ENCODE peak calls at places on chromosomes 6 and 20, in nine cellular contexts. One of them, this sample, is unnamed.
A peak's percentile ranks its signal among the peaks of the same experiment; 100 is the strongest.

GRCh38 chr20:8790442-8791074 is 278.3 kb upstream of the PLCB4 start:
- DNase-seq in NCI-H82: peak; percentile 70
- DNase-seq in iris pigment epithelial cell: peak; percentile 55
- DNase-seq in nephron progenitor cell: peak; percentile 39
- DNase-seq in Peyer's patch: no peak
- DNase-seq in T-cell: no peak
- DNase-seq in astrocyte of the hippocampus: peak; percentile 69
- DNase-seq in neural progenitor cell: peak; percentile 58
- DNase-seq in Calu3: peak; percentile 27
- DNase-seq in this sample: peak; percentile 54

GRCh38 chr20:14189794-14190402 is 147.5 kb downstream of the FLRT3 start:
- DNase-seq in Calu3: peak; percentile 12
- DNase-seq in nephron progenitor cell: no peak
- DNase-seq in astrocyte of the hippocampus: peak; percentile 57
- DNase-seq in NCI-H82: peak; percentile 67
- DNase-seq in Peyer's patch: no peak
- DNase-seq in T-cell: no peak
- DNase-seq in neural progenitor cell: peak; percentile 25
- DNase-seq in iris pigment epithelial cell: peak; percentile 39
- DNase-seq in this sample: peak; percentile 10

GRCh38 chr6:39964094-39964493 is 29.8 kb upstream of the MOCS1 start:
- DNase-seq in neural progenitor cell: no peak
- DNase-seq in Calu3: no peak
- DNase-seq in Peyer's patch: no peak
- DNase-seq in nephron progenitor cell: no peak
- DNase-seq in iris pigment epithelial cell: no peak
- DNase-seq in astrocyte of the hippocampus: no peak
- DNase-seq in NCI-H82: no peak
- DNase-seq in T-cell: no peak
- DNase-seq in this sample: no peak

GRCh38 chr6:170284126-170284773 is 6.6 kb downstream of the DLL1 start:
- DNase-seq in T-cell: peak; percentile 8
- DNase-seq in Peyer's patch: no peak
- DNase-seq in astrocyte of the hippocampus: no peak
- DNase-seq in neural progenitor cell: no peak
- DNase-seq in iris pigment epithelial cell: no peak
- DNase-seq in NCI-H82: no peak
- DNase-seq in nephron progenitor cell: no peak
- DNase-seq in Calu3: no peak
- DNase-seq in this sample: no peak

GRCh38 chr6:106033806-106034205 is 52.3 kb upstream of the PRDM1 start:
- DNase-seq in nephron progenitor cell: no peak
- DNase-seq in iris pigment epithelial cell: no peak
- DNase-seq in Calu3: no peak
- DNase-seq in astrocyte of the hippocampus: no peak
- DNase-seq in Peyer's patch: no peak
- DNase-seq in T-cell: no peak
- DNase-seq in NCI-H82: no peak
- DNase-seq in neural progenitor cell: no peak
- DNase-seq in this sample: no peak

GRCh38 chr6:159691133-159691962 is 1.7 kb downstream of the SOD2 start:
- DNase-seq in astrocyte of the hippocampus: peak; percentile 75
- DNase-seq in neural progenitor cell: peak; percentile 14
- DNase-seq in T-cell: no peak
- DNase-seq in NCI-H82: peak; percentile 57
- DNase-seq in Peyer's patch: no peak
- DNase-seq in nephron progenitor cell: no peak
- DNase-seq in Calu3: peak; percentile 42
- DNase-seq in iris pigment epithelial cell: peak; percentile 97
- DNase-seq in this sample: peak; percentile 20

GRCh38 chr6:7692453-7692784 is 33.5 kb upstream of the BMP6 start:
- DNase-seq in T-cell: no peak
- DNase-seq in iris pigment epithelial cell: no peak
- DNase-seq in nephron progenitor cell: no peak
- DNase-seq in neural progenitor cell: no peak
- DNase-seq in NCI-H82: no peak
- DNase-seq in astrocyte of the hippocampus: no peak
- DNase-seq in Calu3: no peak
- DNase-seq in Peyer's patch: no peak
- DNase-seq in this sample: peak; percentile 22

GRCh38 chr6:53573299-53573698 is 28.4 kb upstream of the GCLC start:
- DNase-seq in neural progenitor cell: no peak
- DNase-seq in iris pigment epithelial cell: no peak
- DNase-seq in T-cell: no peak
- DNase-seq in nephron progenitor cell: peak; percentile 3
- DNase-seq in astrocyte of the hippocampus: no peak
- DNase-seq in Calu3: no peak
- DNase-seq in NCI-H82: no peak
- DNase-seq in Peyer's patch: no peak
- DNase-seq in this sample: peak; percentile 47

GRCh38 chr6:163751032-163751525 is 336.6 kb downstream of the QKI start:
- DNase-seq in nephron progenitor cell: no peak
- DNase-seq in iris pigment epithelial cell: no peak
- DNase-seq in neural progenitor cell: peak; percentile 62
- DNase-seq in T-cell: no peak
- DNase-seq in NCI-H82: no peak
- DNase-seq in Calu3: no peak
- DNase-seq in astrocyte of the hippocampus: no peak
- DNase-seq in Peyer's patch: no peak
- DNase-seq in this sample: peak; percentile 57

GRCh38 chr6:13538084-13538483 is 36.3 kb upstream of the SIRT5 start:
- DNase-seq in NCI-H82: peak; percentile 47
- DNase-seq in astrocyte of the hippocampus: peak; percentile 62
- DNase-seq in iris pigment epithelial cell: peak; percentile 57
- DNase-seq in Calu3: no peak
- DNase-seq in Peyer's patch: no peak
- DNase-seq in T-cell: no peak
- DNase-seq in neural progenitor cell: no peak
- DNase-seq in nephron progenitor cell: no peak
- DNase-seq in this sample: peak; percentile 45

GRCh38 chr6:25928562-25929324 is 1.7 kb downstream of the SLC17A2 start:
- DNase-seq in nephron progenitor cell: no peak
- DNase-seq in Peyer's patch: no peak
- DNase-seq in Calu3: no peak
- DNase-seq in astrocyte of the hippocampus: no peak
- DNase-seq in neural progenitor cell: no peak
- DNase-seq in iris pigment epithelial cell: no peak
- DNase-seq in T-cell: no peak
- DNase-seq in NCI-H82: no peak
- DNase-seq in this sample: no peak

GRCh38 chr20:44067650-44068081 is 119.3 kb downstream of the JPH2 start:
- DNase-seq in nephron progenitor cell: no peak
- DNase-seq in neural progenitor cell: no peak
- DNase-seq in NCI-H82: no peak
- DNase-seq in Calu3: no peak
- DNase-seq in astrocyte of the hippocampus: no peak
- DNase-seq in Peyer's patch: no peak
- DNase-seq in T-cell: peak; percentile 23
- DNase-seq in iris pigment epithelial cell: no peak
- DNase-seq in this sample: no peak

GRCh38 chr20:687468-688203 is 12.0 kb upstream of the SCRT2 start:
- DNase-seq in Peyer's patch: no peak
- DNase-seq in iris pigment epithelial cell: no peak
- DNase-seq in neural progenitor cell: no peak
- DNase-seq in nephron progenitor cell: no peak
- DNase-seq in Calu3: no peak
- DNase-seq in T-cell: no peak
- DNase-seq in NCI-H82: no peak
- DNase-seq in astrocyte of the hippocampus: no peak
- DNase-seq in this sample: no peak

GRCh38 chr6:105484238-105485161 is 81.6 kb upstream of the PREP start:
- DNase-seq in astrocyte of the hippocampus: peak; percentile 64
- DNase-seq in iris pigment epithelial cell: peak; percentile 44
- DNase-seq in T-cell: no peak
- DNase-seq in neural progenitor cell: peak; percentile 45
- DNase-seq in NCI-H82: peak; percentile 65
- DNase-seq in nephron progenitor cell: no peak
- DNase-seq in Calu3: no peak
- DNase-seq in Peyer's patch: no peak
- DNase-seq in this sample: peak; percentile 50

This sample was measured in iPS-NIHi11.